ENCODE peak calls at places on chromosome 12, in nine cellular contexts. S, W, J, G, F, V, B, P and Z are unnamed samples.

GRCh38 chr12:111758120-111758561 is 8.6 kb upstream of the ALDH2 start:
- DNase-seq in V (no peak), F (no peak), W (no peak), S (peak; percentile 47), B (no peak), G (no peak), P (peak; percentile 57), J (no peak), Z (no peak)

GRCh38 chr12:26576266-26576665 is 256.7 kb downstream of the ITPR2 start:
- DNase-seq in F (no peak), S (no peak), G (no peak), W (no peak), P (no peak), B (no peak), V (no peak), J (no peak), Z (no peak)

GRCh38 chr12:104471336-104471735 is 14.6 kb downstream of the CHST11 start:
- DNase-seq in W (no peak), J (no peak), P (no peak), F (no peak), S (no peak), B (no peak), V (no peak), G (no peak), Z (no peak)

GRCh38 chr12:124952295-124952694 is 36.6 kb downstream of the DHX37 start:
- DNase-seq in V (no peak), P (no peak), F (no peak), J (no peak), S (no peak), B (no peak), G (no peak), W (no peak), Z (no peak)

GRCh38 chr12:71621938-71622337 is 41.7 kb downstream of the ZFC3H1 start:
- DNase-seq in G (no peak), S (no peak), F (no peak), B (no peak), V (no peak), J (no peak), W (no peak), P (no peak), Z (no peak)

GRCh38 chr12:60333461-60333860 is 737.6 kb downstream of the SLC16A7 start:
- DNase-seq in W (no peak), V (no peak), F (peak; percentile 16), P (no peak), J (no peak), S (no peak), B (no peak), G (no peak), Z (no peak)

GRCh38 chr12:27552235-27552634 is 28.2 kb downstream of the PPFIBP1 start:
- DNase-seq in B (no peak), W (no peak), V (no peak), J (no peak), P (no peak), F (no peak), S (no peak), G (no peak), Z (peak; percentile 52)

GRCh38 chr12:71046215-71046614 is 111.6 kb downstream of the TSPAN8 start:
- DNase-seq in P (no peak), G (no peak), V (no peak), W (no peak), F (peak; percentile 48), S (no peak), B (no peak), J (no peak), Z (no peak)

GRCh38 chr12:132075026-132075713 is 68.9 kb downstream of the DDX51 start:
- DNase-seq in V (no peak), F (no peak), P (peak; percentile 77), S (no peak), B (no peak), W (no peak), J (no peak), G (no peak), Z (no peak)

GRCh38 chr12:8866429-8866828 is 44.0 kb downstream of the A2ML1 start:
- DNase-seq in P (no peak), B (no peak), S (no peak), W (no peak), J (no peak), F (no peak), V (no peak), G (no peak), Z (no peak)

GRCh38 chr12:4054643-4055042 is 181.4 kb upstream of the PARP11 start:
- DNase-seq in P (no peak), S (no peak), B (no peak), G (no peak), W (no peak), F (no peak), J (no peak), V (no peak), Z (no peak)

GRCh38 chr12:47729233-47729632 is 3.9 kb upstream of the ENDOU start:
- DNase-seq in J (peak; percentile 74), V (no peak), F (peak; percentile 91), B (no peak), S (no peak), W (no peak), P (no peak), G (no peak), Z (no peak)

GRCh38 chr12:48122065-48122834 is 3.1 kb downstream of the PFKM start:
- DNase-seq in F (no peak), P (no peak), G (no peak), J (no peak), V (no peak), S (no peak), W (no peak), B (no peak), Z (no peak)

GRCh38 chr12:108914031-108914630 is 34.2 kb downstream of the DAO start:
- DNase-seq in J (no peak), G (no peak), V (no peak), F (peak; percentile 12), B (no peak), S (no peak), W (no peak), P (no peak), Z (no peak)

GRCh38 chr12:102043928-102044327 is 17.9 kb downstream of the WASHC3 start:
- DNase-seq in F (no peak), G (no peak), W (no peak), J (no peak), B (no peak), P (no peak), S (no peak), V (no peak), Z (no peak)

GRCh38 chr12:103583008-103583407 is 4.1 kb upstream of the STAB2 start:
- DNase-seq in F (no peak), J (no peak), S (no peak), B (no peak), V (no peak), P (no peak), G (no peak), W (no peak), Z (no peak)

GRCh38 chr12:92300781-92301180 is 155.1 kb upstream of the BTG1 start:
- DNase-seq in V (no peak), G (no peak), P (no peak), S (no peak), J (no peak), F (no peak), W (no peak), B (no peak), Z (no peak)

GRCh38 chr12:57173089-57173488 is 25.7 kb upstream of the LRP1-AS start:
- DNase-seq in P (peak; percentile 84), J (no peak), F (peak; percentile 23), V (no peak), G (peak; percentile 10), W (no peak), S (no peak), B (no peak), Z (no peak)

GRCh38 chr12:93443576-93443975 is 1.8 kb upstream of the UBE2N start:
- DNase-seq in J (no peak), P (no peak), F (no peak), V (no peak), G (no peak), B (no peak), S (no peak), W (no peak), Z (no peak)